ENCODE peak calls at places on chromosome 14, in four cellular contexts. B, C, L and Q are unnamed samples.

GRCh38 chr14:95248422-95248821 is 71.3 kb downstream of the CLMN start:
- DNase-seq in C (no peak), L (no peak), B (no peak), Q (no peak)

GRCh38 chr14:59570122-59570521 is 6.5 kb downstream of the CCDC175 start:
- DNase-seq in C (no peak), B (no peak), L (no peak), Q (peak; percentile 17)

GRCh38 chr14:99517643-99518381 is 36.6 kb downstream of the CCNK start:
- DNase-seq in C (no peak), B (no peak), L (no peak), Q (no peak)

GRCh38 chr14:95413289-95414215 is 93.8 kb upstream of the CLMN start:
- DNase-seq in C (no peak), B (no peak), L (no peak), Q (no peak)

GRCh38 chr14:78327426-78328210 is 157.4 kb downstream of the NRXN3 start:
- DNase-seq in B (no peak), L (no peak), C (no peak), Q (no peak)

GRCh38 chr14:44309336-44309735 is 197.7 kb downstream of the FSCB start:
- DNase-seq in B (no peak), L (no peak), C (no peak), Q (no peak)

GRCh38 chr14:103868242-103868897 is 21.0 kb upstream of the PPP1R13B start:
- DNase-seq in B (no peak), C (no peak), L (no peak), Q (no peak)

GRCh38 chr14:35855886-35856481 is 29.8 kb downstream of the BRMS1L start:
- DNase-seq in L (no peak), C (peak; percentile 11), B (peak; percentile 85), Q (peak; percentile 23)

GRCh38 chr14:99793213-99794155 is at the start of gene EML1:
- DNase-seq in C (peak; percentile 95), B (no peak), L (peak; percentile 94), Q (peak; percentile 39)

GRCh38 chr14:97143456-97143855 is 346.3 kb downstream of the VRK1 start:
- DNase-seq in B (no peak), L (no peak), C (no peak), Q (no peak)
- TF ChIP-seq SPI1 in B (no peak), L (no peak), C (no peak), Q (no peak)

GRCh38 chr14:105690671-105691070 is 164.3 kb downstream of the TMEM121 start:
- DNase-seq in B (no peak), L (no peak), C (no peak), Q (no peak)
- TF ChIP-seq SPI1 in B (no peak), L (no peak), C (no peak), Q (no peak)

GRCh38 chr14:102049258-102050025 is 37.4 kb downstream of the HSP90AA1 start:
- DNase-seq in L (no peak), B (no peak), C (no peak), Q (no peak)

GRCh38 chr14:102047808-102048540 is 38.9 kb downstream of the HSP90AA1 start:
- DNase-seq in L (no peak), B (no peak), C (no peak), Q (no peak)

GRCh38 chr14:102050026-102050405 is 36.8 kb downstream of the HSP90AA1 start:
- DNase-seq in L (no peak), C (no peak), B (no peak), Q (no peak)

GRCh38 chr14:102052522-102052921 is 34.3 kb downstream of the HSP90AA1 start:
- DNase-seq in B (no peak), C (no peak), L (no peak), Q (no peak)

GRCh38 chr14:102050625-102051024 is 36.2 kb downstream of the HSP90AA1 start:
- DNase-seq in L (no peak), C (no peak), B (no peak), Q (no peak)
- TF ChIP-seq SPI1 in L (no peak), C (no peak), B (no peak), Q (no peak)

GRCh38 chr14:50410016-50410530 is 13.4 kb upstream of the CDKL1 start:
- DNase-seq in C (no peak), B (no peak), L (no peak), Q (no peak)
- TF ChIP-seq SPI1 in C (no peak), B (no peak), L (no peak), Q (no peak)